ENCODE peak calls at places on chromosomes 13 and 19, in nine cellular contexts. R, A, H, E, L, F, Y, U and X are unnamed samples.

GRCh38 chr13:103788061-103788652 is 721.9 kb upstream of the SLC10A2 start:
- DNase-seq in R (no peak), A (no peak), H (no peak), E (no peak), L (peak; percentile 3), F (no peak), Y (no peak), U (no peak), X (no peak)

GRCh38 chr19:5292843-5293606 is 47.6 kb downstream of the PTPRS start:
- DNase-seq in R (peak; percentile 99), A (peak; percentile 70), H (peak; percentile 92), E (peak; percentile 22), L (peak; percentile 28), F (peak; percentile 77), Y (peak; percentile 74), U (no peak), X (peak; percentile 80)

GRCh38 chr19:11446652-11447301 is 11.3 kb downstream of the PRKCSH start:
- DNase-seq in R (peak; percentile 97), A (no peak), H (peak; percentile 60), E (peak; percentile 33), L (peak; percentile 57), F (peak; percentile 70), Y (peak; percentile 46), U (no peak), X (no peak)

GRCh38 chr19:18194554-18195238 is 1.7 kb downstream of the MPV17L2 start:
- DNase-seq in R (peak; percentile 88), A (peak; percentile 64), H (peak; percentile 60), E (no peak), L (no peak), F (no peak), Y (peak; percentile 77), U (no peak), X (no peak)

GRCh38 chr19:56066152-56067023 is 54.7 kb downstream of the ZNF787 start:
- DNase-seq in R (peak; percentile 89), A (peak; percentile 48), H (peak; percentile 61), E (peak; percentile 55), L (peak; percentile 69), F (peak; percentile 78), Y (peak; percentile 56), U (peak; percentile 44), X (peak; percentile 78)

GRCh38 chr13:76677047-76677446 is 209.2 kb downstream of the KCTD12 start:
- DNase-seq in R (no peak), A (no peak), H (peak; percentile 15), E (no peak), L (peak; percentile 25), F (no peak), Y (peak; percentile 85), U (no peak), X (no peak)

GRCh38 chr19:43934985-43935708 is at the start of gene ZNF45:
- DNase-seq in R (peak; percentile 88), A (peak; percentile 87), H (peak; percentile 97), E (peak; percentile 88), L (peak; percentile 95), F (peak; percentile 97), Y (peak; percentile 94), U (peak; percentile 78), X (peak; percentile 82)

GRCh38 chr13:113122571-113123225 is at the start of gene F10:
- DNase-seq in R (peak; percentile 96), A (peak; percentile 62), H (peak; percentile 78), E (no peak), L (peak; percentile 85), F (no peak), Y (peak; percentile 78), U (peak; percentile 50), X (no peak)

GRCh38 chr13:28505543-28506135 is 10.7 kb upstream of the FLT1 start:
- DNase-seq in R (no peak), A (no peak), H (no peak), E (no peak), L (no peak), F (no peak), Y (no peak), U (no peak), X (no peak)

GRCh38 chr19:10419646-10420443 is 493 bp upstream of the PDE4A start:
- DNase-seq in R (peak; percentile 62), A (no peak), H (peak; percentile 71), E (peak; percentile 67), L (no peak), F (peak; percentile 70), Y (peak; percentile 72), U (peak; percentile 84), X (peak; percentile 90)

GRCh38 chr19:4379383-4380253 is 20.7 kb downstream of the SH3GL1 start:
- DNase-seq in R (peak; percentile 18), A (peak; percentile 28), H (peak; percentile 45), E (peak; percentile 25), L (peak; percentile 43), F (peak; percentile 27), Y (peak; percentile 63), U (no peak), X (no peak)

GRCh38 chr19:21848706-21849105 is 12.7 kb upstream of the ZNF43 start:
- DNase-seq in R (no peak), A (no peak), H (no peak), E (no peak), L (no peak), F (peak; percentile 8), Y (peak; percentile 19), U (no peak), X (no peak)

GRCh38 chr13:104779311-104779710 is 1713.1 kb upstream of the SLC10A2 start:
- DNase-seq in R (no peak), A (no peak), H (peak; percentile 1), E (no peak), L (no peak), F (no peak), Y (peak; percentile 6), U (no peak), X (peak; percentile 4)

GRCh38 chr13:44021422-44021821 is 141.7 kb downstream of the LACC1 start:
- DNase-seq in R (no peak), A (no peak), H (no peak), E (no peak), L (no peak), F (no peak), Y (no peak), U (no peak), X (no peak)

GRCh38 chr19:4567584-4568071 is 8.1 kb upstream of the SEMA6B start:
- DNase-seq in R (peak; percentile 88), A (no peak), H (peak; percentile 41), E (peak; percentile 48), L (peak; percentile 76), F (no peak), Y (peak; percentile 72), U (no peak), X (peak; percentile 60)

GRCh38 chr19:48501446-48501960 is 10.1 kb downstream of the LMTK3 start:
- DNase-seq in R (no peak), A (no peak), H (no peak), E (peak; percentile 74), L (peak; percentile 76), F (peak; percentile 98), Y (no peak), U (no peak), X (no peak)

GRCh38 chr19:49389406-49389805 is 1.4 kb downstream of the KASH5 start:
- DNase-seq in R (no peak), A (no peak), H (no peak), E (no peak), L (no peak), F (no peak), Y (no peak), U (no peak), X (no peak)

DNA sequence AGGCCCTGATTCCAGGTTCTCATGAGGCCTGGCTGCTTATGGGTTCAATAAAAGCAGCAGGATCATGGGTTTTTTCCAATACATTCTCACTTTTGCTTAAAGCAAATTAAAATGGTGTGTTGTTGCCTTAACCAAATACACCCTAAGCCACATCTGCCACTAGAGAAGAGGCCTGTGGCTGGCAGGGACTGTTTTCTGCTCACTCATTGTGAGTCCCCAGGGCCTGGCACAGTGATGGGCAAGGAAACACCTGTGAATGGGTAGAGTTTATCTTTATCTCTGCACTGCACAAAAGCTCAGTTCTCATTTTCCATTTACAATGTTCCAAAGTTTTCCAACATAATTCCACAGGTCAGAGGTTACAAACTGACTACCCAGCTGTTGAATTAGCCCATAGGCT is 726.0 kb downstream of the UQCRFS1 start:
- DNase-seq in R (no peak), A (no peak), H (no peak), E (no peak), L (no peak), F (no peak), Y (no peak), U (no peak), X (no peak)
- H3K4me1 ChIP-seq in R (no peaks in the 10 kb centered on the region), A (no peaks in the 10 kb centered on the region), H (no peaks in the 10 kb centered on the region), E (no peaks in the 10 kb centered on the region), L (peaks cover 4% of the 10 kb centered on the region), F (no peaks in the 10 kb centered on the region), Y (no peaks in the 10 kb centered on the region), U (no peaks in the 10 kb centered on the region), X (no peaks in the 10 kb centered on the region)

DNA sequence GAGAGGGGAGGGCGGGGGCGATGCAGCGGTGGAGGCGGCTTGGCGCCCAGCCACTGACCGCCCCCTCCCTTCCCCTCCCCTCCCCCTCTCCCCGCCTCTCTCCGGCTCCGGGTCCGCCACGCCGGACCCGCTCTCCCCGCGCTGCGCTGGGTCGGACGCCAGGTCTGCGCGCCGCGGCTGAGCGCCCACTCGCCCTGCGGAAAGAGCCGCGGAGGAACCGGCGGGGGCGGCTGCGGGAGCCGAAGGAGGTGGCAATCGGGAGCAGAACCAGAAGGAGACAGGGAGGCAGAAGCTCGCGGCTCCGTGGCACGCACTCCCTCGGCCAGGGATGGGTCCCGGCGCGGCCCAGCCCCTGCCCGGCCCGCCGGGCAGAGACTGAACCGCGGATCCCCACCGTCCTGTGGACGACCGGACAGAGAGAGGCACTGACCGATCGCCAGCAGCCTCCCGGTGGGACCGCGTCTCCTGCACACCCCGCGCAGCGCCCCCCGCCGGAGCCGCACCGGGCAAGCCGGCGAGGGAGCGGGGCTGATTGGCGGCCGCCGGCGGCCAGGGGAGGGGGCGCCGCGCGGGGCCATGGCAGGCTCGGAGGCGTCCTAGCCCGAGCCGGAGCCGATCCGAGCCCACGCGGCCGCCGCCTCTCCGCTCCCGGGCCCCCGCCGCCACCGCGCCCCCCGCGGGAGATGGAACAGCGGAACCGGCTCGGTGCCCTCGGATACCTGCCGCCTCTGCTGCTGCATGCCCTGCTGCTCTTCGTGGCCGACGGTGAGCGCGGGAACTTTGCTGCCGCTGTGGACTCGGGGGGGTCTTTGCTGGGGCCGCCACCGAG is at the start of gene VSTM2B:
- DNase-seq in R (peak; percentile 54), A (no peak), H (no peak), E (no peak), L (no peak), F (no peak), Y (no peak), U (no peak), X (peak; percentile 23)
- H3K4me1 ChIP-seq in R (no peaks in the 10 kb centered on the region), A (peaks cover 39% of the 10 kb centered on the region), H (no peaks in the 10 kb centered on the region), E (peaks cover 25% of the 10 kb centered on the region), L (peaks cover 19% of the 10 kb centered on the region), F (peaks cover 12% of the 10 kb centered on the region), Y (peaks cover 8% of the 10 kb centered on the region), U (no peaks in the 10 kb centered on the region), X (peaks cover 5% of the 10 kb centered on the region)

DNA sequence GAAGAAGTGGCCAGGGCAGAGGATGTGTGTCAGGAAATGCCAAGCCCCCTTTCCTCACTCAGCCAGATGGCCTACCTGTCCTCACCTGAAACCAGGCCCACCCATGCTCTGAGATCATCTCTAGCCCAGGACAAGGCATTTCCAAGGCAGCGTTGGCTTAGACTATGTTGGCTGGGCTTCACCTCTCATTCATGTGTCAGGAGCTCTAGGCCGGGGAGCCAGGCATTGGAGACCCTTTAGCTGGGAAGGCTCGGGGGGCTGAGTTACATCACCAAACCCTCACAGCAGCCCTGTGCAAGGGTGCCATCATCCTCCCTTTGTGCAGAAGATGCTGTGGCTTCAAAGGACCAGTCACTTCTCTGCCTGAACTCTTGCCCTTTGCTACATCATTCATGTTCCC is 40.0 kb downstream of the COL4A2 start:
- DNase-seq in R (no peak), A (no peak), H (no peak), E (no peak), L (no peak), F (no peak), Y (no peak), U (no peak), X (no peak)
- H3K4me1 ChIP-seq in R (peaks cover 13% of the 10 kb centered on the region), A (no peaks in the 10 kb centered on the region), H (peaks cover 20% of the 10 kb centered on the region), E (no peaks in the 10 kb centered on the region), L (peaks cover 17% of the 10 kb centered on the region), F (peaks cover 78% of the 10 kb centered on the region), Y (peaks cover 22% of the 10 kb centered on the region), U (peaks cover 22% of the 10 kb centered on the region), X (peaks cover 8% of the 10 kb centered on the region)

GRCh38 chr19:16836906-16837362 is 7.7 kb downstream of the SIN3B start:
- DNase-seq in R (no peak), A (no peak), H (no peak), E (no peak), L (no peak), F (no peak), Y (no peak), U (no peak), X (no peak)
- H3K4me1 ChIP-seq in R (no peaks in the 10 kb centered on the region), A (peaks cover 5% of the 10 kb centered on the region), H (no peaks in the 10 kb centered on the region), E (no peaks in the 10 kb centered on the region), L (no peaks in the 10 kb centered on the region), F (no peaks in the 10 kb centered on the region), Y (peaks cover 7% of the 10 kb centered on the region), U (no peaks in the 10 kb centered on the region), X (no peaks in the 10 kb centered on the region)